ENCODE peak calls at places on chromosome 14, in six cellular contexts. G, R, V, D, L and U are unnamed samples.

GRCh38 chr14:68736519-68736918 is 56.3 kb downstream of the ZFP36L1 start:
- DNase-seq in V (peak), R (no peak), D (no peak), L (peak), G (no peak), U (no peak)

GRCh38 chr14:92647499-92648279 is 100.7 kb downstream of the LGMN start:
- DNase-seq in D (no peak), G (no peak), R (no peak), V (no peak), L (no peak), U (no peak)

GRCh38 chr14:58533417-58533816 is 104.3 kb upstream of the DACT1 start:
- DNase-seq in L (no peak), D (no peak), R (peak), V (no peak), G (no peak), U (no peak)

GRCh38 chr14:39673141-39674133 is 241.2 kb upstream of the FBXO33 start:
- DNase-seq in L (no peak), V (peak), G (no peak), D (no peak), R (no peak), U (no peak)

GRCh38 chr14:67837011-67837624 is 17.5 kb downstream of the RAD51B start:
- DNase-seq in G (peak), D (no peak), R (peak), L (no peak), V (peak), U (peak)

GRCh38 chr14:70640938-70641547 is 673 bp upstream of the TTC9 start:
- DNase-seq in G (peak), L (no peak), R (peak), V (peak), D (peak), U (peak)

GRCh38 chr14:101118746-101119610 is 215.5 kb upstream of the RTL1 start:
- DNase-seq in V (no peak), R (no peak), G (no peak), D (peak), L (no peak), U (no peak)

GRCh38 chr14:95319312-95320075 is at the start of gene CLMN:
- DNase-seq in D (peak), R (peak), L (peak), V (peak), G (peak), U (peak)

GRCh38 chr14:37584211-37585100 is 10.6 kb downstream of the FOXA1 start:
- DNase-seq in V (peak), L (peak), G (no peak), R (no peak), D (peak), U (no peak)

GRCh38 chr14:22557846-22558220 is 31.2 kb downstream of the DAD1 start:
- DNase-seq in L (no peak), R (no peak), V (no peak), D (no peak), G (no peak), U (no peak)

GRCh38 chr14:67580336-67581230 is 19.5 kb downstream of the PIGH start:
- DNase-seq in G (no peak), L (no peak), D (no peak), V (no peak), R (no peak), U (no peak)

GRCh38 chr14:52253503-52253902 is 14.0 kb upstream of the PTGDR start:
- DNase-seq in G (no peak), L (peak), D (no peak), R (no peak), V (peak), U (no peak)

GRCh38 chr14:95327558-95328374 is 8.1 kb upstream of the CLMN start:
- DNase-seq in G (peak), D (no peak), V (no peak), R (no peak), L (no peak), U (peak)

GRCh38 chr14:33210304-33210703 is 271.6 kb downstream of the NPAS3 start:
- DNase-seq in L (peak), G (peak), R (peak), D (no peak), V (peak), U (no peak)

GRCh38 chr14:58282925-58283593 is 15.3 kb upstream of the ARID4A start:
- DNase-seq in G (no peak), D (no peak), V (no peak), L (no peak), R (no peak), U (no peak)

GRCh38 chr14:33098016-33098415 is 159.3 kb downstream of the NPAS3 start:
- DNase-seq in R (no peak), V (no peak), G (no peak), D (no peak), L (no peak), U (no peak)

GRCh38 chr14:54669759-54670630 is 103.1 kb downstream of the SAMD4A start:
- DNase-seq in V (no peak), D (no peak), R (no peak), G (no peak), L (no peak), U (no peak)

GRCh38 chr14:80992580-80992979 is 37.2 kb downstream of the TSHR start:
- DNase-seq in G (no peak), R (no peak), D (no peak), V (no peak), L (no peak), U (no peak)

GRCh38 chr14:22546722-22547071 is 42.3 kb downstream of the DAD1 start:
- DNase-seq in L (no peak), G (no peak), R (no peak), D (no peak), V (no peak), U (no peak)

GRCh38 chr14:68862954-68863594 is 70.2 kb upstream of the ZFP36L1 start:
- DNase-seq in V (peak), G (peak), R (peak), D (peak), L (peak), U (peak)

GRCh38 chr14:69042309-69043006 is 63.4 kb upstream of the ACTN1 start:
- DNase-seq in V (no peak), L (no peak), G (no peak), D (no peak), R (no peak), U (no peak)

GRCh38 chr14:35883677-35884293 is 57.6 kb downstream of the BRMS1L start:
- DNase-seq in G (peak), L (no peak), R (peak), V (peak), D (no peak), U (peak)

DNA sequence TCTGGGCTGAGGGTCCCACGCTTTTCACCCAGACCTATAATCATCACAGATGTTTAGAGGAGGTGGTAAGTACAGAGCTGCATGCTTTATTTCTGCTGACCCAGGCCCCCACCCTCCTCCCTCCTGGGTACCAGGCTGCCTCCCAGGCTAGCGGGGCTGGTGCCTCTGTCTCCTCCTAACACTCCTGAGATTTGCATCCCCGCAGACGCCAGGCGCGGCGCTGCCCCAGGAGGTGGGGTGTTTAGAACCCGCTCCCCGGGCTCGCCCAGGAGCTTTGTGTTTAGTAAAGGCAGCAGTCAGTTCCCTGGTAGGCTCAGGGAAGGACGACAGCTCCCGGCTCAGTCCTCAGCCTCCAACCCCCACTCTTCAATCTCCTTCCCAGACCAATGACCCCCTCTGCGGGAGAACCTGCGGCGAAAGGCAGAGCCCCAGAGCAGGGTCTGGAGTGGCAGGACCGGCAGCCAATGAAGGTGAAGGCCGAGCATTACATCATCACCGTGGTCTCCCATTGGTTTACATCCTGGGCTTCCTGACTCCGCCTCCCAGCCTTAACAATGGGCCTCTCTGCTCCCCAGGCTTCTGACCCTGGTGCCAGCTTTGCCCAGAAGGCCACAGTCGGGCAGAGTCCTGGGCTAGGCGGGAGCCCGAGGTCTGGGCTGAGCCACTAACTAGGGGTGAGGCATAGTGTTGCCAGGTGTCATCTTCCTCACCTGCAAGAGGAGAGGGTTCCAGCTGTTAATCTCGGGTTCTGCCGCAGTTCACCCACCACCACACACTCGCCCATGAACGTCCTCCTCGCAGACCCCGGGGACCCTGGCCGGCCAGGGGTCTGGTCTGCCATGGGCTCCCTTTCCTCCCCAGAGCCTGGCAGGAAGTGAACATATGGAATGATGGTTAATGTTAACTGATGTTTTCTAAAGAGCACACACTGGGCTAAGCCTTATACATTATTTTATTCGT is 57.5 kb downstream of the CALM1 start:
- DNase-seq in D (peak), V (peak), G (no peak), L (peak), R (peak), U (peak)
- TF ChIP-seq CTCF in D (no peak), V (peak), G (no peak), L (no peak), R (no peak), U (no peak)

GRCh38 chr14:72928872-72929271 is 2.6 kb downstream of the DCAF4 start:
- DNase-seq in D (no peak), R (no peak), G (no peak), L (no peak), V (peak), U (no peak)

GRCh38 chr14:72929316-72930080 is 3.2 kb downstream of the DCAF4 start:
- DNase-seq in D (no peak), R (no peak), G (no peak), V (no peak), L (no peak), U (no peak)

GRCh38 chr14:72932893-72933292 is 6.6 kb downstream of the DCAF4 start:
- DNase-seq in L (no peak), R (no peak), G (no peak), D (no peak), V (peak), U (no peak)
- TF ChIP-seq CTCF in L (no peak), R (no peak), G (no peak), D (no peak), V (peak), U (no peak)

GRCh38 chr14:78698991-78699390 is 528.8 kb downstream of the NRXN3 start:
- DNase-seq in L (no peak), V (no peak), D (no peak), G (no peak), R (no peak), U (no peak)

GRCh38 chr14:78704965-78705364 is 534.8 kb downstream of the NRXN3 start:
- DNase-seq in G (no peak), D (no peak), R (no peak), V (no peak), L (no peak), U (no peak)

GRCh38 chr14:78697341-78697740 is 527.2 kb downstream of the NRXN3 start:
- DNase-seq in L (no peak), V (peak), D (no peak), G (peak), R (no peak), U (peak)

GRCh38 chr14:78701246-78701645 is 531.1 kb downstream of the NRXN3 start:
- DNase-seq in R (no peak), D (no peak), G (no peak), V (no peak), L (no peak), U (no peak)

GRCh38 chr14:78700236-78700635 is 530.1 kb downstream of the NRXN3 start:
- DNase-seq in V (no peak), L (no peak), D (no peak), R (no peak), G (no peak), U (no peak)
- TF ChIP-seq CTCF in V (no peak), L (no peak), D (no peak), R (no peak), G (no peak), U (no peak)

GRCh38 chr14:25430808-25431207 is 380.9 kb upstream of the STXBP6 start:
- DNase-seq in L (no peak), D (no peak), V (no peak), R (no peak), G (no peak), U (no peak)

GRCh38 chr14:25436906-25437305 is 387.0 kb upstream of the STXBP6 start:
- DNase-seq in R (no peak), L (no peak), D (no peak), V (no peak), G (no peak), U (no peak)

GRCh38 chr14:25431211-25432076 is 381.5 kb upstream of the STXBP6 start:
- DNase-seq in L (peak), V (peak), R (peak), G (peak), D (no peak), U (no peak)
- TF ChIP-seq CTCF in L (peak), V (peak), R (peak), G (peak), D (peak), U (no peak)

DNA sequence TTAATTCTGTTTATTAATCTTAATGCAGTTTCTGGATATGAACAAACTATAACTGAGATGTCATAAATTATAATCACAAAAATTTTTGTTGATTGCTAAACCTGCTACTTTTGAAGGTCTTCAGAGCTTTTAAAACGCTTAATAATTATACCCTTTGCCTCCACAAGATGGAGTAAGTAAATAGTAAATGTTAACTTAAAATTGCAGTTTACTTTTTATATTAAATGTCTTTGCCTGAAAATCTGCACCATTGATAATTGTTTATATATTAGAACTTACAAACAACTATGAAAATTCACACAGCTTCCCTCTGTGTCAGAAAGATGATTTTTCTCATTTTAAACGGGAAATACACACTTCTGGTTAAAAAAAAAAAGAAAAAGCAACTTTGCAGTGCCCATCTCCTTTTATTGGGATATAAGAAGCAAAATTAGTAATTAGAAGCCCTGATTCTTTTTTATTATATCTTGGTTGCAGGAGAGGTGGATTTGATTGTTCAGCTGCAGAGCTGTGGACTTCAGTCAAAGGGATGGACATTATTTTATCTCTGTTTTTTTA is 35.6 kb downstream of the SCFD1 start:
- DNase-seq in L (no peak), D (no peak), R (no peak), V (peak), G (no peak), U (no peak)
- TF ChIP-seq CTCF in L (peak), D (peak), R (peak), V (peak), G (peak), U (no peak)

GRCh38 chr14:20757963-20758362 is 10.2 kb upstream of the EDDM3B start:
- DNase-seq in D (no peak), L (peak), G (no peak), V (peak), R (peak), U (peak)
- TF ChIP-seq CTCF in D (peak), L (peak), G (peak), V (peak), R (peak), U (peak)

DNA sequence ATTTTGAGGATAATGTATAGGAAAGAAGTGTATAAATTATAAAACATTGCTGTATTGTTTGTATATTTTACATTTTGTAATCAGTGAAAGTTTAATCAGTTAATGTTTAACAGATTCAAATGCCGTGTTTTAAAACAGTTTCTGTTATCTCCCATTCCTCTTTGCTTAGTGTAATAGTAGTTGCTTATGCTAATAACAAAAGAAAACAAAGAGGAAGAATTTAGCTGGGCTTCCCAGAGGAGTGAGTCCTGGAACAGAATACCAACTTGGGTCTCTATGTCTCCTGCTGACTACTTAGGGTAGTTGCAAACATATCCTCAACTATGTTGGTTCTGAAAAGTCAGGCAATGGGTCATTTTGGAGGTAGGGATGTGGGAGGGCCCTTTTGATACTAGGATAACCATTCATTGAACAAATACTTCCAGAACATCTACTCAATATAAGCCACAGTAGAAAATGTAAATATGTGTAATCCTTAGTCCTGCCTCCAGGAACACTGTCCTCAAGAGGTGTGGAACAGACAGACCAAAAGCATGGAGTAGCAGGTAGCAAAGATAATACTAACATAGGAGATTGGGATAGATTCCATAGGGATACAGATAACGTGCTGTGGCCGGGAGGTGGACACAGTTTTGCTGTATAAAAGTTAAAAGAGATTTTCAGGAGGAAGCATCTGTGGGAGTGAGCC is 36.1 kb upstream of the EVL start:
- DNase-seq in R (no peak), D (no peak), G (no peak), L (no peak), V (peak), U (no peak)
- TF ChIP-seq CTCF in R (no peak), D (no peak), G (no peak), L (no peak), V (no peak), U (no peak)

DNA sequence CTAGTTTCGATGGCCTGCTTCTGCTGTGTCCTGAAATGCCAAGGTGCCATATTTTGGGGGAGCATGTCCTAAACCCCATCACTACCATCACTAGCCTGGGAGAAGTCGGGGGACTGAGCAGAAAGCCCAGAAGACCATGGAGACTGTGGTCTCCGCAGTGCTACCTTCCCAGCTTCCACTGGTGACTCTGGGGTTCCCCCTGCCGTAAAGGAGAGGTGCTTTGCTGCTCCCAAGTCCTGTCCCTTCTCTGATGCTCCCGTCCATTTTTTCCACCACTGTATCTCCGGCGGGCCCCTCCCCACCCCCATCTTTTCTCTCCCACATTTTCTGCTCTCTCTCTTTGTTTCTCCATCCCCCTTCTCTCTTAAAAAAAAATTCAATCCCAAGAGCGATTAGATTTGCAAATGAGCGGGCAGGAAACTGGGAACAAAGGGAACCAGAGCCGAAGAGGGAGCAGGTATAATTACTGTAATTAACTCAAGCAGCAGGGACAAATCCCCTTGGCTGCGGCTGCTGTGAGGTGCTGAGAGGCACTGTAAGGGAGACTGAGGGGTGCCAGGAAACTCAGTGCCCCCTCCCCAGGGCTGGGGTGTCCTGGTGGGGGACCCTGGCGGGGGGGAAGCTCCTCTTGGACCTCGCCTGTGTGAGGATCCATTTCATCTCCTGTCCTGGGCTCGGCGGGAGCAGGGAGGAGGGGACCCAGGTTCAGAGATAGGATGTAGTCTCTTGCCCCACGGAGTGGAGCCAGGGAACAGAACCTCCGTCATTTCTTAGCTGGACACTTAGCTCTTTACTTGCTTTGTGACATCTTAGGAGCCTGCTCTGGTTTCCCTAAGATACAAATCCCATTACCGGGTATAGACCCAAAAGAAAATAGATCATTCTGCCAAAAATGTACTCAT is 140.5 kb upstream of the NRXN3 start:
- DNase-seq in D (no peak), V (peak), L (peak), G (no peak), R (no peak), U (no peak)
- TF ChIP-seq CTCF in D (no peak), V (no peak), L (no peak), G (no peak), R (no peak), U (no peak)

GRCh38 chr14:43535231-43535838 is 971.7 kb downstream of the FSCB start:
- DNase-seq in L (no peak), D (no peak), G (no peak), V (no peak), R (no peak), U (no peak)

GRCh38 chr14:43539210-43539609 is 967.9 kb downstream of the FSCB start:
- DNase-seq in D (no peak), G (peak), V (peak), L (peak), R (peak), U (no peak)

GRCh38 chr14:43541356-43541755 is 965.7 kb downstream of the FSCB start:
- DNase-seq in V (no peak), R (no peak), L (no peak), G (no peak), D (no peak), U (no peak)

GRCh38 chr14:43540948-43541347 is 966.1 kb downstream of the FSCB start:
- DNase-seq in L (peak), V (peak), R (peak), D (no peak), G (no peak), U (no peak)
- TF ChIP-seq CTCF in L (peak), V (peak), R (no peak), D (no peak), G (no peak), U (no peak)